ENCODE peak calls at places on chromosomes 16 and 17, in eight cellular contexts. One of them, this sample, is unnamed.

GRCh38 chr17:30091166-30091670 is 25.4 kb upstream of the NSRP1 start:
- DNase-seq in activated T-helper 1 cell treated with Interleukin-2 at 50 U/mL for 16 hours: no peak
- DNase-seq in T-helper 22 cell: no peak
- DNase-seq in right lobe of liver: no peak
- DNase-seq in HT-29: no peak
- DNase-seq in NCI-H2171 treated with DMSO at 0.1 percent for 48 hours: no peak
- DNase-seq in Ammon's horn: no peak
- DNase-seq in activated CD4-positive, alpha-beta T cell treated with anti-CD3 and anti-CD28 coated beads for 24 hours: no peak
- DNase-seq in this sample: no peak

GRCh38 chr17:28045304-28045703 is 2.8 kb downstream of the NLK start:
- DNase-seq in activated T-helper 1 cell treated with Interleukin-2 at 50 U/mL for 16 hours: no peak
- DNase-seq in T-helper 22 cell: no peak
- DNase-seq in right lobe of liver: no peak
- DNase-seq in HT-29: no peak
- DNase-seq in NCI-H2171 treated with DMSO at 0.1 percent for 48 hours: no peak
- DNase-seq in Ammon's horn: no peak
- DNase-seq in activated CD4-positive, alpha-beta T cell treated with anti-CD3 and anti-CD28 coated beads for 24 hours: no peak
- DNase-seq in this sample: no peak

GRCh38 chr17:19327039-19327776 is 35.3 kb downstream of the B9D1 start:
- DNase-seq in activated T-helper 1 cell treated with Interleukin-2 at 50 U/mL for 16 hours: no peak
- DNase-seq in T-helper 22 cell: no peak
- DNase-seq in right lobe of liver: no peak
- DNase-seq in HT-29: peak; percentile 36
- DNase-seq in NCI-H2171 treated with DMSO at 0.1 percent for 48 hours: no peak
- DNase-seq in Ammon's horn: no peak
- DNase-seq in activated CD4-positive, alpha-beta T cell treated with anti-CD3 and anti-CD28 coated beads for 24 hours: no peak
- DNase-seq in this sample: peak; percentile 82

GRCh38 chr17:39114744-39115534 is 36.5 kb downstream of the PLXDC1 start:
- DNase-seq in activated T-helper 1 cell treated with Interleukin-2 at 50 U/mL for 16 hours: no peak
- DNase-seq in T-helper 22 cell: no peak
- DNase-seq in right lobe of liver: no peak
- DNase-seq in HT-29: no peak
- DNase-seq in NCI-H2171 treated with DMSO at 0.1 percent for 48 hours: no peak
- DNase-seq in Ammon's horn: no peak
- DNase-seq in activated CD4-positive, alpha-beta T cell treated with anti-CD3 and anti-CD28 coated beads for 24 hours: no peak
- DNase-seq in this sample: peak; percentile 21

GRCh38 chr16:16915771-16916170 is 536.8 kb downstream of the NPIPA7 start:
- DNase-seq in activated T-helper 1 cell treated with Interleukin-2 at 50 U/mL for 16 hours: no peak
- DNase-seq in T-helper 22 cell: no peak
- DNase-seq in right lobe of liver: no peak
- DNase-seq in HT-29: no peak
- DNase-seq in NCI-H2171 treated with DMSO at 0.1 percent for 48 hours: peak; percentile 49
- DNase-seq in Ammon's horn: no peak
- DNase-seq in activated CD4-positive, alpha-beta T cell treated with anti-CD3 and anti-CD28 coated beads for 24 hours: no peak
- DNase-seq in this sample: no peak

GRCh38 chr17:58301504-58302150 is 20.9 kb upstream of the MPO start:
- DNase-seq in activated T-helper 1 cell treated with Interleukin-2 at 50 U/mL for 16 hours: no peak
- DNase-seq in T-helper 22 cell: no peak
- DNase-seq in right lobe of liver: no peak
- DNase-seq in HT-29: no peak
- DNase-seq in NCI-H2171 treated with DMSO at 0.1 percent for 48 hours: no peak
- DNase-seq in Ammon's horn: no peak
- DNase-seq in activated CD4-positive, alpha-beta T cell treated with anti-CD3 and anti-CD28 coated beads for 24 hours: no peak
- DNase-seq in this sample: no peak

GRCh38 chr17:74987909-74988711 is 678 bp downstream of the CDR2L start:
- DNase-seq in activated T-helper 1 cell treated with Interleukin-2 at 50 U/mL for 16 hours: no peak
- DNase-seq in T-helper 22 cell: no peak
- DNase-seq in right lobe of liver: peak; percentile 82
- DNase-seq in HT-29: peak; percentile 43
- DNase-seq in NCI-H2171 treated with DMSO at 0.1 percent for 48 hours: peak; percentile 45
- DNase-seq in Ammon's horn: peak; percentile 83
- DNase-seq in activated CD4-positive, alpha-beta T cell treated with anti-CD3 and anti-CD28 coated beads for 24 hours: no peak
- DNase-seq in this sample: peak; percentile 60

GRCh38 chr17:78473951-78474630 is 95.6 kb downstream of the PGS1 start:
- DNase-seq in activated T-helper 1 cell treated with Interleukin-2 at 50 U/mL for 16 hours: no peak
- DNase-seq in T-helper 22 cell: no peak
- DNase-seq in right lobe of liver: no peak
- DNase-seq in HT-29: no peak
- DNase-seq in NCI-H2171 treated with DMSO at 0.1 percent for 48 hours: no peak
- DNase-seq in Ammon's horn: no peak
- DNase-seq in activated CD4-positive, alpha-beta T cell treated with anti-CD3 and anti-CD28 coated beads for 24 hours: no peak
- DNase-seq in this sample: no peak

GRCh38 chr16:23773339-23773738 is 18.5 kb downstream of the CHP2 start:
- DNase-seq in activated T-helper 1 cell treated with Interleukin-2 at 50 U/mL for 16 hours: no peak
- DNase-seq in T-helper 22 cell: no peak
- DNase-seq in right lobe of liver: no peak
- DNase-seq in HT-29: no peak
- DNase-seq in NCI-H2171 treated with DMSO at 0.1 percent for 48 hours: no peak
- DNase-seq in Ammon's horn: no peak
- DNase-seq in activated CD4-positive, alpha-beta T cell treated with anti-CD3 and anti-CD28 coated beads for 24 hours: no peak
- DNase-seq in this sample: no peak

GRCh38 chr17:8965394-8966168 is at the start of gene PIK3R5:
- DNase-seq in activated T-helper 1 cell treated with Interleukin-2 at 50 U/mL for 16 hours: peak; percentile 77
- DNase-seq in T-helper 22 cell: peak; percentile 72
- DNase-seq in right lobe of liver: peak; percentile 65
- DNase-seq in HT-29: no peak
- DNase-seq in NCI-H2171 treated with DMSO at 0.1 percent for 48 hours: no peak
- DNase-seq in Ammon's horn: no peak
- DNase-seq in activated CD4-positive, alpha-beta T cell treated with anti-CD3 and anti-CD28 coated beads for 24 hours: peak; percentile 80
- DNase-seq in this sample: no peak

GRCh38 chr16:49528035-49528434 is 154.4 kb downstream of the C16orf78 start:
- DNase-seq in activated T-helper 1 cell treated with Interleukin-2 at 50 U/mL for 16 hours: no peak
- DNase-seq in T-helper 22 cell: no peak
- DNase-seq in right lobe of liver: no peak
- DNase-seq in HT-29: no peak
- DNase-seq in NCI-H2171 treated with DMSO at 0.1 percent for 48 hours: no peak
- DNase-seq in Ammon's horn: no peak
- DNase-seq in activated CD4-positive, alpha-beta T cell treated with anti-CD3 and anti-CD28 coated beads for 24 hours: peak; percentile 4
- DNase-seq in this sample: peak; percentile 9

GRCh38 chr17:79843917-79844815 is 4.9 kb upstream of the CBX4 start:
- DNase-seq in activated T-helper 1 cell treated with Interleukin-2 at 50 U/mL for 16 hours: no peak
- DNase-seq in T-helper 22 cell: no peak
- DNase-seq in right lobe of liver: peak; percentile 82
- DNase-seq in HT-29: no peak
- DNase-seq in NCI-H2171 treated with DMSO at 0.1 percent for 48 hours: peak; percentile 36
- DNase-seq in Ammon's horn: peak; percentile 61
- DNase-seq in activated CD4-positive, alpha-beta T cell treated with anti-CD3 and anti-CD28 coated beads for 24 hours: no peak
- DNase-seq in this sample: no peak

GRCh38 chr16:11155284-11155806 is 100.7 kb downstream of the SOCS1 start:
- DNase-seq in activated T-helper 1 cell treated with Interleukin-2 at 50 U/mL for 16 hours: no peak
- DNase-seq in T-helper 22 cell: no peak
- DNase-seq in right lobe of liver: no peak
- DNase-seq in HT-29: no peak
- DNase-seq in NCI-H2171 treated with DMSO at 0.1 percent for 48 hours: no peak
- DNase-seq in Ammon's horn: no peak
- DNase-seq in activated CD4-positive, alpha-beta T cell treated with anti-CD3 and anti-CD28 coated beads for 24 hours: no peak
- DNase-seq in this sample: no peak

GRCh38 chr17:74417178-74418045 is 14.5 kb upstream of the GPRC5C start:
- DNase-seq in activated T-helper 1 cell treated with Interleukin-2 at 50 U/mL for 16 hours: no peak
- DNase-seq in T-helper 22 cell: no peak
- DNase-seq in right lobe of liver: no peak
- DNase-seq in HT-29: peak; percentile 86
- DNase-seq in NCI-H2171 treated with DMSO at 0.1 percent for 48 hours: peak; percentile 62
- DNase-seq in Ammon's horn: no peak
- DNase-seq in activated CD4-positive, alpha-beta T cell treated with anti-CD3 and anti-CD28 coated beads for 24 hours: no peak
- DNase-seq in this sample: peak; percentile 54

GRCh38 chr17:74960739-74961342 is 11.7 kb downstream of the HID1 start:
- DNase-seq in activated T-helper 1 cell treated with Interleukin-2 at 50 U/mL for 16 hours: no peak
- DNase-seq in T-helper 22 cell: no peak
- DNase-seq in right lobe of liver: no peak
- DNase-seq in HT-29: peak; percentile 81
- DNase-seq in NCI-H2171 treated with DMSO at 0.1 percent for 48 hours: peak; percentile 74
- DNase-seq in Ammon's horn: no peak
- DNase-seq in activated CD4-positive, alpha-beta T cell treated with anti-CD3 and anti-CD28 coated beads for 24 hours: peak; percentile 55
- DNase-seq in this sample: peak; percentile 87

GRCh38 chr16:85202631-85203461 is 90.6 kb upstream of the CIBAR2 start:
- DNase-seq in activated T-helper 1 cell treated with Interleukin-2 at 50 U/mL for 16 hours: no peak
- DNase-seq in T-helper 22 cell: no peak
- DNase-seq in right lobe of liver: no peak
- DNase-seq in HT-29: no peak
- DNase-seq in NCI-H2171 treated with DMSO at 0.1 percent for 48 hours: peak; percentile 43
- DNase-seq in Ammon's horn: peak; percentile 62
- DNase-seq in activated CD4-positive, alpha-beta T cell treated with anti-CD3 and anti-CD28 coated beads for 24 hours: no peak
- DNase-seq in this sample: peak; percentile 79

GRCh38 chr17:70775667-70776066 is 606.3 kb downstream of the KCNJ2 start:
- DNase-seq in activated T-helper 1 cell treated with Interleukin-2 at 50 U/mL for 16 hours: no peak
- DNase-seq in T-helper 22 cell: no peak
- DNase-seq in right lobe of liver: no peak
- DNase-seq in HT-29: peak; percentile 2
- DNase-seq in NCI-H2171 treated with DMSO at 0.1 percent for 48 hours: peak; percentile 82
- DNase-seq in Ammon's horn: no peak
- DNase-seq in activated CD4-positive, alpha-beta T cell treated with anti-CD3 and anti-CD28 coated beads for 24 hours: no peak
- DNase-seq in this sample: no peak

This sample was measured in H4.